ENCODE peak calls at places on chromosomes 5 and 9, in six cellular contexts. I, A, G, X, Z and D are unnamed samples.

GRCh38 chr9:88657893-88658292 is 122.9 kb downstream of the NXNL2 start:
- DNase-seq in X (no peak), A (no peak), Z (no peak), I (peak), G (no peak), D (no peak)

GRCh38 chr5:142957528-142957927 is 187.4 kb downstream of the ARHGAP26 start:
- DNase-seq in X (no peak), G (no peak), I (no peak), Z (no peak), A (no peak), D (no peak)

GRCh38 chr9:137070201-137070905 is at the start of gene SAPCD2:
- DNase-seq in I (peak), Z (peak), A (peak), G (peak), X (peak), D (peak)

GRCh38 chr5:59264641-59265245 is 628.8 kb downstream of the PDE4D start:
- DNase-seq in Z (no peak), X (no peak), A (no peak), I (peak), G (no peak), D (peak)

GRCh38 chr5:145925803-145926202 is 10.6 kb upstream of the SH3RF2 start:
- DNase-seq in X (no peak), A (peak), I (peak), G (peak), Z (no peak), D (peak)

GRCh38 chr5:36146390-36146789 is 5.3 kb downstream of the LMBRD2 start:
- DNase-seq in G (no peak), A (no peak), I (no peak), Z (no peak), X (no peak), D (no peak)

GRCh38 chr9:137833721-137834613 is 43.6 kb upstream of the CACNA1B start:
- DNase-seq in A (no peak), G (no peak), Z (no peak), X (no peak), I (no peak), D (no peak)

GRCh38 chr5:133927616-133928180 is 40.7 kb downstream of the C5orf15 start:
- DNase-seq in A (no peak), I (no peak), Z (no peak), X (no peak), G (no peak), D (no peak)

GRCh38 chr5:159419567-159419966 is 89.3 kb upstream of the IL12B start:
- DNase-seq in A (peak), G (peak), Z (no peak), X (no peak), I (peak), D (no peak)

GRCh38 chr5:82388186-82388585 is 110.0 kb upstream of the RPS23 start:
- DNase-seq in G (no peak), A (no peak), X (no peak), Z (no peak), I (peak), D (no peak)

GRCh38 chr5:57741326-57741725 is 258.7 kb upstream of the ACTBL2 start:
- DNase-seq in A (no peak), I (peak), G (peak), Z (no peak), X (no peak), D (no peak)